ENCODE peak calls at places on chromosomes 16 and 17, in six cellular contexts. C, W, I, Y, N and Q are unnamed samples. For H3K9me3, the result is how much of the 10 kb centered on the place peaks cover.

GRCh38 chr17:7856081-7856791 is 1.1 kb downstream of the NAA38 start:
- DNase-seq in C (no peak), W (peak), Y (no peak), N (no peak), I (no peak), Q (no peak)

GRCh38 chr17:77332034-77332971 is 191.5 kb downstream of the SEC14L1 start:
- DNase-seq in Y (no peak), N (no peak), W (no peak), C (peak), I (no peak), Q (peak)

GRCh38 chr16:53740476-53740875 is 36.5 kb downstream of the FTO start:
- DNase-seq in I (no peak), W (no peak), C (no peak), Y (no peak), N (no peak), Q (no peak)

GRCh38 chr17:79065105-79065670 is 9.4 kb upstream of the ENGASE start:
- DNase-seq in W (peak), I (peak), N (peak), C (no peak), Y (no peak), Q (no peak)

GRCh38 chr16:5041604-5042133 is 7.9 kb upstream of the NAGPA start:
- DNase-seq in Y (peak), I (peak), N (no peak), W (no peak), C (no peak), Q (no peak)

GRCh38 chr17:74677558-74678466 is 34.9 kb downstream of the CD300LF start:
- DNase-seq in C (peak), N (no peak), Y (no peak), W (no peak), I (no peak), Q (no peak)

GRCh38 chr17:44971776-44972483 is 3.8 kb upstream of the C1QL1 start:
- DNase-seq in Y (no peak), W (no peak), N (no peak), C (no peak), I (no peak), Q (no peak)

GRCh38 chr16:52634528-52634927 is 87.6 kb upstream of the TOX3 start:
- DNase-seq in I (no peak), Y (no peak), W (no peak), C (no peak), N (peak), Q (no peak)

GRCh38 chr16:54430491-54431030 is 144.0 kb upstream of the IRX3 start:
- DNase-seq in C (no peak), W (no peak), I (no peak), N (peak), Y (no peak), Q (no peak)

GRCh38 chr17:55117063-55117611 is 147.6 kb upstream of the HLF start:
- DNase-seq in C (no peak), I (no peak), W (peak), N (no peak), Y (no peak), Q (no peak)

GRCh38 chr16:84836234-84836647 is 16.5 kb downstream of the CRISPLD2 start:
- DNase-seq in N (no peak), I (no peak), C (no peak), W (no peak), Y (no peak), Q (peak)

GRCh38 chr16:17359778-17360177 is 111.0 kb downstream of the XYLT1 start:
- DNase-seq in Y (no peak), I (no peak), N (no peak), C (peak), W (no peak), Q (no peak)

GRCh38 chr17:49890077-49890821 is 42.4 kb upstream of the TAC4 start:
- DNase-seq in W (no peak), C (no peak), Y (no peak), I (no peak), N (no peak), Q (no peak)

GRCh38 chr17:65867014-65867413 is 305.6 kb upstream of the AXIN2 start:
- DNase-seq in N (no peak), C (no peak), I (no peak), Y (no peak), W (no peak), Q (no peak)

GRCh38 chr16:75742424-75743047 is 16.2 kb upstream of the CPHXL start:
- DNase-seq in W (no peak), C (no peak), Y (no peak), N (no peak), I (peak), Q (no peak)
- H3K9me3 ChIP-seq in W (under half), C (under half), Y (under half), N (half or more), I (under half), Q (under half)

DNA sequence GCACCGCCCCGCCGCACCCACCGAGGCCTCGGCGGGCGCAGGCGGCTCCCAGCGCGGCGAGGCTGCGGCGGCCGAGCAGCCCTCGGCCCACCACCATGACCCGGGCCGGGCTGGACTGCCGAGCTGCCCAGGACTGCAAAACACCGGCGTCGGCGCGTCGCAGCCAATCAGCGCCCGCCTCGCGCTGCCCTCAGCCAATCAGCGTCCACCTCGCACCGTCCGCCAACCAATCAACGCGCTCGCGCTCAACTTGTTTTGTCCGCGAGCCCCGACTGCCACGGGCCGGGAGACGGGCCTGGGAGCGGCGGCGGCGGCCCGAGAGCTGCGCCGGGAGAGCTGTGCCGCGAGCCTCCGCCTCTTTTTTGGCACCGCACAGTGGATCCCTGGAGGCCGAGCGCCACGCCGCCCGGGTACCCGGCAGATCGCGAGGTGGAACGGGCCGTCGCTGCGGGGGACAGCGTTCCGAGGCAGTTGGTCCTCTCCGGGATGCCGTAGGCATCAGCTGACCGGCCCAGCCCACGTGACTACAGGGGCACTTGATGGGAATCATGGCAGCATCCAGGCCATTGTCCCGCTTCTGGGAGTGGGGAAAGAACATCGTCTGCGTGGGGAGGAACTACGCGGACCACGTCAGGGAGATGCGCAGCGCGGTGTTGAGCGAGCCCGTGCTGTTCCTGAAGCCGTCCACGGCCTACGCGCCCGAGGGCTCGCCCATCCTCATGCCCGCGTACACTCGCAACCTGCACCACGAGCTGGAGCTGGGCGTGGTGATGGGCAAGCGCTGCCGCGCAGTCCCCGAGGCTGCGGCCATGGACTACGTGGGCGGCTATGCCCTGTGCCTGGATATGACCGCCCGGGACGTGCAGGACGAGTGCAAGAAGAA is at the start of the genes FAHD1 and HAGH:
- DNase-seq in C (peak), N (peak), I (peak), Y (peak), W (peak), Q (peak)
- TF ChIP-seq POLR2AphosphoS5 in C (peak), N (peak), I (peak), Y (peak), W (peak), Q (peak)

DNA sequence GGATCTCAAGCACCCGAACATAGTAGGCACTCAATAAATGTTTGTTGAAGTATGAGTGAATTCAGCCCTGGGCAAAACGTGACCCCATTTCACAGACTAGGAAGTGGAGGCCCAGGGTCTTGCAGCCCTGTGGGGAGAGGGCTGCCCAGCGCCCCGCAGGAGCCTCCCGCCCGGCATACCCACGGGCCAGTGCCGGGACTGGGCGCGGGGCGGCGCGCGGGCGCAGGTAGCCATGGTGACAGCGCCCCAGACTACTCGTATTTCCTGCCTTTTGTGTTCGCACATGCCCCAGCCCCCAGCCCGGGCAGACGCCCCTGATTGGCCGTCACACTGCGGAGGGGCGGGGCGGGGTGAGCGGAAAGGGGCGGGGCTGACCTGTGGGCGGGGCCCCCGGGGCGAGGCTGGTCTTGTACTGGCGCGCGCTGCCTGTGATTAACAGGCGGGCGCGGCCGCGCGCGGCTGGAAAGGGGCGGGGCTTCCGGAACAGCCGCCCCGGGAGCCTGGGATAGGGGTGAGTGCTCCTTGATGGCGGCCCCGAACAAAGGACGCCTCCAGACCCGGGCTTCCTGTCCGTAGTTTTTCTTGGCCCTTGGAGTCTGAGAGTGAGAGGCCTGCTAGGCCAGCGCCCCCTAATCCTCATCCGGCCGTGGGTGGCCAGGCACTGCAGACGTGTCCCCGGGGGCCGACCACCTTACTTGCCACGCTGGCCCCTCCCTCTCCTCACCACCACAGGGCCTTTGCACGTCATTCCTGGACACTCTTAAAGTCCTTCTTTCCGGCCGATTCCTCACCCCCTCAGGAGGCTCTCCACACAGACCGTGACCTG is 71.0 kb downstream of the RAI1 start:
- DNase-seq in C (peak), I (peak), W (peak), N (peak), Y (peak), Q (peak)
- TF ChIP-seq POLR2A in C (peak), I (no peak), W (peak), N (peak), Y (peak), Q (peak)

GRCh38 chr17:31623990-31624389 is 232.5 kb downstream of the RAB11FIP4 start:
- DNase-seq in N (no peak), Y (no peak), W (no peak), C (no peak), I (no peak), Q (no peak)

GRCh38 chr17:31621566-31621965 is 230.1 kb downstream of the RAB11FIP4 start:
- DNase-seq in I (no peak), W (no peak), Y (no peak), N (no peak), C (no peak), Q (no peak)
- H3K9me3 ChIP-seq in I (under half), W (under half), Y (under half), N (under half), C (under half), Q (under half)

GRCh38 chr16:16149710-16150116 is 73.6 kb downstream of the ABCC6 start:
- DNase-seq in C (no peak), N (peak), W (no peak), Y (no peak), I (no peak), Q (no peak)

GRCh38 chr16:16150878-16151152 is 72.5 kb downstream of the ABCC6 start:
- DNase-seq in C (no peak), Y (no peak), W (no peak), I (no peak), N (no peak), Q (no peak)

GRCh38 chr16:16148755-16149154 is 74.5 kb downstream of the ABCC6 start:
- DNase-seq in C (no peak), I (no peak), Y (no peak), N (no peak), W (no peak), Q (peak)

GRCh38 chr16:16151315-16151714 is 72.0 kb downstream of the ABCC6 start:
- DNase-seq in C (no peak), Y (no peak), W (no peak), I (no peak), N (no peak), Q (no peak)

GRCh38 chr16:16150117-16150877 is 73.0 kb downstream of the ABCC6 start:
- DNase-seq in C (no peak), Y (no peak), W (peak), N (no peak), I (no peak), Q (no peak)
- TF ChIP-seq POLR2AphosphoS5 in C (no peak), Y (no peak), W (no peak), N (no peak), I (no peak), Q (no peak)

GRCh38 chr17:81423698-81424071 is 28.4 kb downstream of the BAHCC1 start:
- DNase-seq in I (no peak), Y (no peak), C (no peak), N (no peak), W (no peak), Q (no peak)

GRCh38 chr17:81420769-81421462 is 25.7 kb downstream of the BAHCC1 start:
- DNase-seq in Y (no peak), I (no peak), W (peak), C (peak), N (no peak), Q (no peak)

GRCh38 chr17:81424613-81425017 is 29.4 kb downstream of the BAHCC1 start:
- DNase-seq in I (no peak), Y (no peak), W (no peak), C (no peak), N (no peak), Q (no peak)

GRCh38 chr17:81424151-81424550 is 28.9 kb downstream of the BAHCC1 start:
- DNase-seq in I (no peak), W (no peak), C (no peak), Y (no peak), N (no peak), Q (no peak)

DNA sequence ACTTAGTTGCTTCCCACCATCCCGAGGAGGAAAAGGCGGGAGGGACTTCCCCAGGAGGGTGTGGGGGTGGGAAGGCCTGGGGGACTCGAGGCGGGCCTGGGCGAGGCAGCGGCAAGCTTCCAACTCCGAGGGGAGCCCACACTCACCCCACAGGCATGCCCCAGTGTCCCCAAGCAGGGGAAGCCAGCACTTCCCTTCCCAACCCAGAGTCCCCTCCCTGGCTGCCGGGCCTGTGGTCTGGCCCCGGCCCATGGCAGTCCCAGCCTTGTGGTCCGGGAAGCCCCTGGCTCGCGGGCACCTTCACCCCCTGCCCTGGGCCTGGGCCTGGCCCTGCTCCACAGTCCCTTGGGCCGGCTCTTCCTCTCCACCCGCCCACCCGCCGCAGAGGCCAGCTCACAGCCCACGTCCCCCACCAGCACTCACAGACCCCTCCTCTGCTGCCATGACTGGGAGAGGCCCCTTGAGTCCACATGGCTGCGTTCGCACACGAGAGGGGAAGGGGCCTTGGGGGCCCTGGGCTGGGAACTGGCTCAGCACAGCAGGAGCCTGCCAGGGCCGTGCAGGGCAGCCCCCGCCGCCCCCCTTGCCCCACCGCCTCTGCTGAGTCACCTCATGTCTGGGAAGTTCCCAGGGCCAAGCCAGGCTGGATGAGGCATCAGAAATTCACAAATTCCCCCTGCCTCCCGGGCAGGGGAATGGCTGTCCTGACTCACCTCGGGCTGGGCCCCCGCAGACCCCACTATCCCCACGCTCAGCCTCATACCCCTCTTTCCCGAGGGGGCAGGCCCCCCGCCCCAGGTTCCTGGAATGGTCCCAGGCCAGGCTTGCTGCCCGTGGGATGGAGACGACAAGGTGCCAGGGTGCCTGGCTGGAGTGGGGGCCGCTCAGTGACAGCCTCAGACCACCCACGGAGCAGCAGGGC is 27.8 kb downstream of the BAHCC1 start:
- DNase-seq in I (peak), W (peak), N (peak), C (peak), Y (no peak), Q (peak)
- TF ChIP-seq POLR2A in I (no peak), W (no peak), N (no peak), C (no peak), Y (no peak), Q (no peak)